ENCODE peak calls at places on chromosomes 4 and X, in seven cellular contexts. J, I, N, G, A, Z and M are unnamed samples.
A peak's percentile ranks its signal among the peaks of the same experiment; 100 is the strongest.

GRCh38 chrX:138872537-138872936 is 161.0 kb upstream of the FGF13 start:
- DNase-seq in J (no peak), A (no peak), Z (no peak), N (no peak), I (no peak), G (no peak), M (no peak)

GRCh38 chrX:38275615-38276014 is 51.7 kb downstream of the RPGR start:
- DNase-seq in Z (no peak), J (no peak), N (no peak), A (no peak), I (no peak), G (no peak), M (no peak)

GRCh38 chr4:101155368-101155767 is 192.0 kb downstream of the PPP3CA start:
- DNase-seq in G (no peak), I (no peak), A (no peak), J (no peak), Z (no peak), N (no peak), M (no peak)

GRCh38 chr4:88008133-88008621 is 742 bp downstream of the PKD2 start:
- DNase-seq in G (no peak), N (peak; percentile 34), Z (peak; percentile 50), J (peak; percentile 27), A (no peak), I (peak; percentile 30), M (peak; percentile 44)

GRCh38 chr4:139606600-139607301 is 50.7 kb upstream of the SETD7 start:
- DNase-seq in A (no peak), Z (no peak), G (no peak), I (no peak), J (no peak), N (no peak), M (no peak)

GRCh38 chr4:188822698-188823097 is 683.5 kb downstream of the TRIML1 start:
- DNase-seq in A (no peak), I (no peak), J (no peak), G (no peak), Z (no peak), N (no peak), M (no peak)

GRCh38 chr4:53967971-53968370 is 96.4 kb downstream of the CHIC2 start:
- DNase-seq in Z (no peak), A (no peak), I (no peak), N (no peak), J (no peak), G (no peak), M (no peak)

GRCh38 chr4:37977471-37978452 is 17.6 kb downstream of the PTTG2 start:
- DNase-seq in J (peak; percentile 74), Z (peak; percentile 84), I (peak; percentile 64), A (peak; percentile 51), N (peak; percentile 84), G (peak; percentile 28), M (peak; percentile 78)

GRCh38 chrX:72003811-72004750 is 93.4 kb downstream of the NHSL2 start:
- DNase-seq in I (peak; percentile 31), A (peak; percentile 35), J (peak; percentile 44), N (no peak), Z (peak; percentile 46), G (peak; percentile 33), M (peak; percentile 51)

GRCh38 chr4:126458993-126459392 is 1144.2 kb downstream of the FAT4 start:
- DNase-seq in J (no peak), G (no peak), I (no peak), Z (no peak), A (no peak), N (no peak), M (no peak)

GRCh38 chrX:22081475-22082092 is 49.5 kb downstream of the PHEX start:
- DNase-seq in J (peak; percentile 51), A (no peak), G (peak; percentile 30), I (peak; percentile 53), N (peak; percentile 53), Z (peak; percentile 60), M (peak; percentile 47)

GRCh38 chr4:67915400-67915966 is 31.7 kb upstream of the TMPRSS11D start:
- DNase-seq in I (no peak), A (no peak), Z (no peak), G (no peak), J (no peak), N (no peak), M (no peak)

GRCh38 chr4:182297659-182298058 is 54.5 kb downstream of the TENM3 start:
- DNase-seq in N (no peak), I (no peak), A (no peak), G (no peak), Z (no peak), J (no peak), M (no peak)

GRCh38 chr4:178738026-178738425 is 1295.8 kb upstream of the AGA start:
- DNase-seq in Z (no peak), I (no peak), J (no peak), N (no peak), G (no peak), A (no peak), M (no peak)

GRCh38 chr4:3858046-3858730 is 92.0 kb downstream of the ADRA2C start:
- DNase-seq in I (no peak), J (no peak), N (no peak), Z (no peak), A (no peak), G (no peak), M (no peak)

GRCh38 chr4:1346781-1347409 is at the start of gene UVSSA:
- DNase-seq in G (peak; percentile 100), Z (peak; percentile 100), N (peak; percentile 100), A (peak; percentile 100), J (peak; percentile 100), I (peak; percentile 100), M (peak; percentile 100)
- TF ChIP-seq POLR2A in G (peak; percentile 95), Z (peak; percentile 96), N (peak; percentile 54), A (peak; percentile 54), J (no peak), I (peak; percentile 31), M (peak; percentile 99)

GRCh38 chrX:20521245-20521644 is 254.5 kb upstream of the RPS6KA3 start:
- DNase-seq in I (no peak), N (no peak), A (no peak), J (no peak), Z (no peak), G (no peak), M (no peak)
- H3K4me1 ChIP-seq in I (no peaks in the 10 kb centered on the region), N (no peaks in the 10 kb centered on the region), A (no peaks in the 10 kb centered on the region), J (no peaks in the 10 kb centered on the region), Z (no peaks in the 10 kb centered on the region), G (no peaks in the 10 kb centered on the region), M (no peaks in the 10 kb centered on the region)

GRCh38 chr4:159108124-159108523 is 5.2 kb downstream of the RAPGEF2 start:
- DNase-seq in A (no peak), Z (no peak), N (no peak), G (no peak), I (no peak), J (no peak), M (no peak)

GRCh38 chr4:159106636-159107035 is 3.8 kb downstream of the RAPGEF2 start:
- DNase-seq in J (no peak), Z (no peak), I (no peak), N (no peak), A (no peak), G (no peak), M (no peak)

GRCh38 chr4:159105063-159105414 is 2.2 kb downstream of the RAPGEF2 start:
- DNase-seq in G (no peak), Z (no peak), J (no peak), N (no peak), I (no peak), A (no peak), M (no peak)

GRCh38 chr4:159105761-159106243 is 2.9 kb downstream of the RAPGEF2 start:
- DNase-seq in G (no peak), J (no peak), I (peak; percentile 27), A (no peak), Z (no peak), N (no peak), M (no peak)

GRCh38 chr4:159107203-159107921 is 4.5 kb downstream of the RAPGEF2 start:
- DNase-seq in I (no peak), G (no peak), A (no peak), J (no peak), N (no peak), Z (no peak), M (no peak)
- H3K4me3 ChIP-seq in I (no peak overlapping the region), G (no peak overlapping the region), A (no peak overlapping the region), J (no peak overlapping the region), N (no peak overlapping the region), Z (no peak overlapping the region), M (no peak overlapping the region)

GRCh38 chr4:105306158-105306781 is 159.6 kb downstream of the TET2 start:
- DNase-seq in N (no peak), J (no peak), G (no peak), Z (no peak), A (no peak), I (no peak), M (no peak)
- TF ChIP-seq POLR2A in N (no peak), J (no peak), G (no peak), Z (no peak), A (no peak), I (no peak), M (no peak)

GRCh38 chr4:111492501-111492900 is 652.8 kb upstream of the FAM241A start:
- DNase-seq in N (no peak), J (no peak), I (no peak), G (no peak), A (no peak), Z (no peak), M (no peak)
- H3K4me1 ChIP-seq in N (no peaks in the 10 kb centered on the region), J (no peaks in the 10 kb centered on the region), I (no peaks in the 10 kb centered on the region), G (no peaks in the 10 kb centered on the region), A (no peaks in the 10 kb centered on the region), Z (no peaks in the 10 kb centered on the region), M (no peaks in the 10 kb centered on the region)

GRCh38 chr4:11106769-11107168 is 321.9 kb downstream of the HS3ST1 start:
- DNase-seq in G (no peak), I (no peak), J (no peak), N (no peak), Z (no peak), A (no peak), M (no peak)
- H3K4me3 ChIP-seq in G (no peak overlapping the region), I (no peak overlapping the region), J (no peak overlapping the region), N (no peak overlapping the region), Z (no peak overlapping the region), A (no peak overlapping the region), M (no peak overlapping the region)

GRCh38 chrX:12788645-12789044 is 2.6 kb upstream of the PRPS2 start:
- DNase-seq in N (no peak), J (no peak), A (no peak), I (no peak), Z (no peak), G (no peak), M (no peak)
- TF ChIP-seq POLR2A in N (no peak), J (no peak), A (no peak), I (no peak), Z (no peak), G (no peak), M (no peak)

GRCh38 chr4:98677799-98678198 is 19.4 kb upstream of the TSPAN5 start:
- DNase-seq in J (no peak), N (no peak), G (no peak), Z (no peak), A (no peak), I (no peak), M (no peak)

GRCh38 chr4:98682719-98683118 is 24.3 kb upstream of the TSPAN5 start:
- DNase-seq in I (no peak), J (no peak), G (no peak), A (no peak), N (no peak), Z (no peak), M (no peak)

GRCh38 chr4:98679738-98680137 is 21.3 kb upstream of the TSPAN5 start:
- DNase-seq in A (no peak), Z (no peak), I (no peak), N (no peak), J (no peak), G (no peak), M (no peak)

GRCh38 chr4:98685225-98686045 is 27.0 kb upstream of the TSPAN5 start:
- DNase-seq in A (no peak), I (no peak), N (no peak), J (no peak), G (no peak), Z (no peak), M (no peak)

GRCh38 chr4:98680806-98681205 is 22.4 kb upstream of the TSPAN5 start:
- DNase-seq in N (no peak), Z (no peak), J (no peak), I (no peak), A (no peak), G (no peak), M (no peak)
- H3K4me1 ChIP-seq in N (no peaks in the 10 kb centered on the region), Z (peaks cover 13% of the 10 kb centered on the region), J (no peaks in the 10 kb centered on the region), I (no peaks in the 10 kb centered on the region), A (no peaks in the 10 kb centered on the region), G (no peaks in the 10 kb centered on the region), M (no peaks in the 10 kb centered on the region)